ENCODE peak calls at places on chromosomes 16 and 17, in six cellular contexts. S is tibial nerve, I is MM.1S, K is upper lobe of right lung, P is heart right ventricle, Y is brain microvascular endothelial cell. D is an unnamed sample.

GRCh38 chr17:16922386-16923096 is 49.4 kb downstream of the TNFRSF13B start:
- DNase-seq in I (peak; percentile 31), S (peak; percentile 7), Y (no peak), P (no peak), K (peak; percentile 45), D (no peak)

GRCh38 chr17:21397341-21398050 is 21.3 kb downstream of the KCNJ12 start:
- DNase-seq in I (no peak), P (no peak), K (no peak), Y (peak; percentile 73), S (no peak), D (no peak)

GRCh38 chr17:28725660-28726395 is at the start of gene TLCD1:
- DNase-seq in S (peak; percentile 31), I (peak; percentile 70), P (peak; percentile 39), Y (peak; percentile 53), K (peak; percentile 91), D (peak; percentile 81)

GRCh38 chr16:11144122-11144521 is 111.9 kb downstream of the SOCS1 start:
- DNase-seq in S (no peak), K (no peak), Y (no peak), I (no peak), P (no peak), D (no peak)

GRCh38 chr17:73197141-73197540 is 4.3 kb downstream of the COG1 start:
- DNase-seq in Y (no peak), P (no peak), S (no peak), K (no peak), I (no peak), D (no peak)

GRCh38 chr16:84569382-84569987 is 48.4 kb downstream of the COTL1 start:
- DNase-seq in K (no peak), P (no peak), I (no peak), Y (no peak), S (no peak), D (no peak)

GRCh38 chr16:65660390-65660789 is 538.5 kb upstream of the CDH11 start:
- DNase-seq in I (no peak), P (no peak), S (no peak), Y (no peak), K (no peak), D (peak; percentile 58)

GRCh38 chr16:87060026-87060986 is 256.9 kb downstream of the C16orf95 start:
- DNase-seq in Y (peak; percentile 53), S (no peak), K (no peak), P (peak; percentile 18), I (peak; percentile 20), D (no peak)

GRCh38 chr16:86752582-86753175 is 174.3 kb downstream of the FOXL1 start:
- DNase-seq in S (no peak), P (no peak), K (no peak), Y (no peak), I (no peak), D (no peak)

GRCh38 chr17:49388290-49388640 is 26.2 kb upstream of the ZNF652 start:
- DNase-seq in S (no peak), P (no peak), Y (no peak), K (no peak), I (peak; percentile 87), D (no peak)

GRCh38 chr16:80541306-80541694 is 507 bp downstream of the DYNLRB2 start:
- DNase-seq in K (no peak), P (no peak), S (no peak), Y (no peak), I (no peak), D (no peak)

GRCh38 chr16:21598676-21599157 is 660 bp upstream of the METTL9 start:
- DNase-seq in I (peak; percentile 19), S (no peak), K (no peak), P (no peak), Y (no peak), D (no peak)

GRCh38 chr17:72125226-72125651 is 4.4 kb downstream of the SOX9 start:
- DNase-seq in I (no peak), Y (no peak), S (no peak), K (no peak), P (no peak), D (no peak)

GRCh38 chr17:58308173-58308984 is 20.2 kb downstream of the TSPOAP1 start:
- DNase-seq in Y (no peak), S (no peak), K (no peak), I (no peak), P (no peak), D (no peak)

GRCh38 chr17:4534928-4535666 is 20.1 kb downstream of the MYBBP1A start:
- DNase-seq in P (no peak), S (no peak), K (no peak), Y (no peak), I (no peak), D (no peak)

GRCh38 chr16:58727028-58727781 is 6.9 kb downstream of the GOT2 start:
- DNase-seq in I (no peak), Y (no peak), S (no peak), P (no peak), K (no peak), D (no peak)

GRCh38 chr17:37092701-37093100 is 143.9 kb downstream of the AATF start:
- DNase-seq in P (no peak), K (no peak), Y (no peak), I (no peak), S (no peak), D (no peak)

GRCh38 chr17:18198530-18198929 is 14.9 kb downstream of the ALKBH5 start:
- DNase-seq in S (no peak), K (no peak), P (no peak), Y (no peak), I (no peak), D (no peak)

GRCh38 chr17:82366749-82367148 is 4.8 kb upstream of the UTS2R start:
- DNase-seq in I (no peak), P (no peak), Y (no peak), S (no peak), K (no peak), D (no peak)

GRCh38 chr17:39742126-39742855 is 4.6 kb downstream of the GRB7 start:
- DNase-seq in Y (no peak), S (no peak), K (no peak), P (no peak), I (no peak), D (no peak)

GRCh38 chr16:31080756-31081419 is 6.7 kb downstream of the ZNF646 start:
- DNase-seq in Y (no peak), P (no peak), I (no peak), S (no peak), K (no peak), D (no peak)

GRCh38 chr16:11914759-11915643 is 755 bp downstream of the GSPT1 start:
- DNase-seq in Y (peak; percentile 20), S (no peak), P (peak; percentile 28), K (peak; percentile 81), I (peak; percentile 46), D (no peak)

GRCh38 chr17:69779378-69780214 is 295.4 kb upstream of the KCNJ16 start:
- DNase-seq in Y (peak; percentile 22), I (no peak), S (no peak), K (no peak), P (no peak), D (no peak)
- H3K27me3 ChIP-seq in Y (no peaks in the 10 kb centered on the region), I (no peaks in the 10 kb centered on the region), S (no peaks in the 10 kb centered on the region), K (no peaks in the 10 kb centered on the region), P (no peaks in the 10 kb centered on the region), D (no peaks in the 10 kb centered on the region)

DNA sequence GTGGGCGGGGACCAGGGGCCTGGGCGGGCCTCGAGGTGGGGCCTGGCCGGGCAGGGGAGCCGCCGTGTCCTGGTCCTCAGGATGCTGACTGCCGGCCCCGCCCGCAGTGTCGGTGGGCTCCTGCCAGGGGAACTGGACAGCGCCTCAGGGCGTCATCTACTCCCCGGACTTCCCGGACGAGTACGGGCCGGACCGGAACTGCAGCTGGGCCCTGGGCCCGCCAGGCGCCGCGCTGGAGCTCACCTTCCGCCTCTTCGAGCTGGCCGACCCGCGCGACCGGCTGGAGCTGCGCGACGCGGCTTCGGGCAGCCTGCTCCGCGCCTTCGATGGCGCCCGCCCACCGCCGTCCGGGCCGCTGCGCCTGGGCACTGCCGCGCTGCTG is 2.4 kb upstream of the PAQR4 start:
- DNase-seq in S (no peak), I (no peak), K (peak; percentile 79), Y (no peak), P (no peak), D (no peak)
- H3K27me3 ChIP-seq in S (peaks cover 2% of the 10 kb centered on the region), I (peaks cover 31% of the 10 kb centered on the region), K (peaks cover 66% of the 10 kb centered on the region), Y (peaks cover 52% of the 10 kb centered on the region), P (peaks cover 63% of the 10 kb centered on the region), D (peaks cover 17% of the 10 kb centered on the region)

DNA sequence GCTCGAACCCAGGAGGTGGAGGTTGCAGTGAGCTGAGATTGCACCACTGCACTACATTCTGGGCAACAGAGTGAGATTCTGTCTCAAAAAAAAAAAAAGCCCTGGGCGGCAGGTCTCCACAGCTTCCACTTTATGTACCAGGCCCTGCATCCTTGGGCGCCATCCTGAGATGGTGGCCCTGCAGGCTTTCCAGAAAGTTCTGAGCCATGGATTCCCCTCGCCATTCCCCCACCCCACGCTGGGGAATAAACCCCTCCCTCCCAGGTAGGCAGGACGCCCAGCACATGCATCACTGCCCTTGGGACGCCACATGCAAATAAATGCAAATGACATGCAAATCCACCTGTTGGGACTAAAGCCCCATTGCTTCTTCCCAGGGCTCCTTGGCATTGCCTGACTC is 13.8 kb upstream of the ZNF469 start:
- DNase-seq in Y (no peak), K (no peak), S (no peak), I (no peak), P (no peak), D (no peak)
- H3K27me3 ChIP-seq in Y (no peaks in the 10 kb centered on the region), K (no peaks in the 10 kb centered on the region), S (no peaks in the 10 kb centered on the region), I (peaks cover 6% of the 10 kb centered on the region), P (peaks cover 8% of the 10 kb centered on the region), D (peaks cover 2% of the 10 kb centered on the region)

GRCh38 chr17:79617304-79617703 is 6.5 kb upstream of the RBFOX3 start:
- DNase-seq in K (peak; percentile 19), I (no peak), S (no peak), P (no peak), Y (no peak), D (no peak)
- H3K27me3 ChIP-seq in K (peaks cover 32% of the 10 kb centered on the region), I (peaks cover 92% of the 10 kb centered on the region), S (no peaks in the 10 kb centered on the region), P (peaks cover 86% of the 10 kb centered on the region), Y (peaks cover 21% of the 10 kb centered on the region), D (peaks cover 12% of the 10 kb centered on the region)

GRCh38 chr17:5618511-5618910 is 34.2 kb upstream of the NLRP1 start:
- DNase-seq in I (no peak), Y (no peak), K (no peak), P (no peak), S (no peak), D (no peak)
- H3K27me3 ChIP-seq in I (no peaks in the 10 kb centered on the region), Y (no peaks in the 10 kb centered on the region), K (peaks cover 22% of the 10 kb centered on the region), P (peaks cover 49% of the 10 kb centered on the region), S (no peaks in the 10 kb centered on the region), D (no peaks in the 10 kb centered on the region)